ENCODE peak calls at places on chromosomes 16 and 17, in eight cellular contexts. R is activated CD4-positive, alpha-beta T cell treated with anti-CD3 and anti-CD28 coated beads, Interleukin-2, amount 50 U/mL, for 24 hours; Y is stimulated activated CD4-positive, alpha-beta T cell treated with anti-CD3 and anti-CD28 coated beads, Interleukin-1b, Interleukin-23, amount 100 ng/mL, for 1 hour; B is HT-29; W is activated naive CD8-positive, alpha-beta T cell treated with anti-CD3 and anti-CD28 coated beads for 36 hours; H is left cardiac atrium; T is HTR-8/SVneo; A is stimulated activated CD8-positive, alpha-beta memory T cell treated with anti-CD3 and anti-CD28 coated beads, Interleukin-2, amount 100 ng/mL, for 48 hours. G is an unnamed sample.
A peak's percentile ranks its signal among the peaks of the same experiment; 100 is the strongest.

GRCh38 chr17:65537845-65538678 is 23.4 kb downstream of the AXIN2 start:
- DNase-seq in R (no peak), Y (peak; percentile 46), B (no peak), W (no peak), H (no peak), T (no peak), A (no peak), G (peak; percentile 46)

GRCh38 chr17:72063756-72064461 is 56.9 kb upstream of the SOX9 start:
- DNase-seq in R (no peak), Y (no peak), B (no peak), W (no peak), H (no peak), T (no peak), A (no peak), G (no peak)

GRCh38 chr17:57256708-57257112 is 387 bp downstream of the MSI2 start:
- DNase-seq in R (peak; percentile 9), Y (no peak), B (peak; percentile 33), W (no peak), H (no peak), T (no peak), A (peak; percentile 23), G (peak; percentile 21)

GRCh38 chr16:30086291-30087140 is 5.2 kb downstream of the TBX6 start:
- DNase-seq in R (no peak), Y (no peak), B (no peak), W (no peak), H (no peak), T (no peak), A (no peak), G (no peak)

GRCh38 chr17:47949951-47950350 is 7.7 kb downstream of the PRR15L start:
- DNase-seq in R (no peak), Y (no peak), B (peak; percentile 34), W (no peak), H (no peak), T (no peak), A (no peak), G (no peak)

GRCh38 chr16:81401035-81401950 is 43.3 kb upstream of the CMIP start:
- DNase-seq in R (no peak), Y (no peak), B (peak; percentile 7), W (no peak), H (peak; percentile 82), T (peak; percentile 89), A (no peak), G (no peak)

GRCh38 chr16:28112908-28113307 is 49.4 kb upstream of the GSG1L start:
- DNase-seq in R (no peak), Y (no peak), B (no peak), W (no peak), H (no peak), T (no peak), A (no peak), G (no peak)

GRCh38 chr17:79647456-79647915 is 36.6 kb upstream of the RBFOX3 start:
- DNase-seq in R (no peak), Y (no peak), B (no peak), W (no peak), H (no peak), T (no peak), A (no peak), G (no peak)

GRCh38 chr17:68133370-68134045 is 98.0 kb downstream of the KPNA2 start:
- DNase-seq in R (no peak), Y (no peak), B (no peak), W (no peak), H (peak; percentile 44), T (no peak), A (no peak), G (no peak)

GRCh38 chr17:30958187-30958586 is 12.7 kb upstream of the RNF135 start:
- DNase-seq in R (no peak), Y (no peak), B (no peak), W (no peak), H (no peak), T (no peak), A (no peak), G (no peak)

GRCh38 chr16:85916141-85916890 is 17.4 kb downstream of the IRF8 start:
- DNase-seq in R (no peak), Y (no peak), B (peak; percentile 58), W (no peak), H (peak; percentile 73), T (no peak), A (no peak), G (no peak)

GRCh38 chr17:17702370-17702769 is 21.1 kb downstream of the RAI1 start:
- DNase-seq in R (no peak), Y (no peak), B (no peak), W (no peak), H (no peak), T (no peak), A (no peak), G (no peak)

GRCh38 chr16:4217246-4218131 is 24.4 kb downstream of the SRL start:
- DNase-seq in R (no peak), Y (no peak), B (no peak), W (no peak), H (peak; percentile 75), T (no peak), A (no peak), G (no peak)

GRCh38 chr17:82889496-82890338 is 49.9 kb upstream of the ZNF750 start:
- DNase-seq in R (no peak), Y (no peak), B (peak; percentile 98), W (no peak), H (no peak), T (no peak), A (no peak), G (no peak)

GRCh38 chr16:11047057-11047456 is 102.7 kb downstream of the CLEC16A start:
- DNase-seq in R (no peak), Y (no peak), B (no peak), W (no peak), H (no peak), T (peak; percentile 25), A (no peak), G (no peak)

GRCh38 chr16:25367773-25368172 is 110.1 kb upstream of the ZKSCAN2 start:
- DNase-seq in R (no peak), Y (no peak), B (no peak), W (no peak), H (no peak), T (no peak), A (no peak), G (no peak)

GRCh38 chr17:689556-690247 is 24.9 kb downstream of the VPS53 start:
- DNase-seq in R (no peak), Y (no peak), B (no peak), W (no peak), H (no peak), T (no peak), A (no peak), G (no peak)

GRCh38 chr17:42017866-42018200 is 594 bp upstream of the DNAJC7 start:
- DNase-seq in R (no peak), Y (no peak), B (no peak), W (peak; percentile 37), H (no peak), T (no peak), A (no peak), G (no peak)

GRCh38 chr17:79944821-79945391 is 90.8 kb downstream of the TBC1D16 start:
- DNase-seq in R (no peak), Y (no peak), B (no peak), W (no peak), H (no peak), T (no peak), A (no peak), G (no peak)

GRCh38 chr17:2243953-2244352 is 59.6 kb downstream of the SMG6 start:
- DNase-seq in R (no peak), Y (no peak), B (no peak), W (no peak), H (no peak), T (no peak), A (no peak), G (no peak)

GRCh38 chr16:75494696-75495601 is at the start of gene CHST6:
- DNase-seq in R (no peak), Y (no peak), B (no peak), W (peak; percentile 54), H (peak; percentile 70), T (peak; percentile 65), A (no peak), G (no peak)

GRCh38 chr16:11240636-11241473 is 15.1 kb downstream of the SOCS1 start:
- DNase-seq in R (no peak), Y (no peak), B (no peak), W (no peak), H (no peak), T (no peak), A (no peak), G (no peak)

GRCh38 chr17:45021607-45022287 is 29.7 kb downstream of the DCAKD start:
- DNase-seq in R (peak; percentile 50), Y (peak; percentile 16), B (peak; percentile 62), W (peak; percentile 80), H (peak; percentile 76), T (no peak), A (peak; percentile 54), G (peak; percentile 66)

GRCh38 chr16:47063011-47063724 is 80.6 kb downstream of the NETO2 start:
- DNase-seq in R (no peak), Y (no peak), B (no peak), W (no peak), H (no peak), T (no peak), A (no peak), G (no peak)

GRCh38 chr16:76653390-76654026 is 376.3 kb downstream of the CNTNAP4 start:
- DNase-seq in R (no peak), Y (no peak), B (peak; percentile 64), W (no peak), H (no peak), T (no peak), A (no peak), G (no peak)

GRCh38 chr17:57902800-57903759 is 52.1 kb downstream of the CUEDC1 start:
- DNase-seq in R (no peak), Y (no peak), B (peak; percentile 94), W (no peak), H (peak; percentile 85), T (peak; percentile 87), A (no peak), G (no peak)